ENCODE peak calls at places on chromosomes 1 and 21, in five cellular contexts. One of them, this sample, is unnamed. For H3K4me1, the result is how much of the 10 kb centered on the place peaks cover.

GRCh38 chr1:209651148-209651547 is 1.1 kb downstream of the LAMB3 start:
- DNase-seq in GM23248: peak
- DNase-seq in MM.1S: peak
- DNase-seq in IMR-90: peak
- DNase-seq in neural progenitor cell: no peak
- DNase-seq in this sample: no peak

GRCh38 chr1:205144046-205144720 is 22.4 kb upstream of the RBBP5 start:
- DNase-seq in GM23248: no peak
- DNase-seq in MM.1S: no peak
- DNase-seq in IMR-90: no peak
- DNase-seq in neural progenitor cell: no peak
- DNase-seq in this sample: no peak

GRCh38 chr1:192702212-192702993 is 66.5 kb downstream of the RGS13 start:
- DNase-seq in GM23248: peak
- DNase-seq in MM.1S: no peak
- DNase-seq in IMR-90: peak
- DNase-seq in neural progenitor cell: no peak
- DNase-seq in this sample: no peak

GRCh38 chr1:109792056-109792831 is 28.5 kb upstream of the EPS8L3 start:
- DNase-seq in GM23248: peak
- DNase-seq in MM.1S: no peak
- DNase-seq in IMR-90: peak
- DNase-seq in neural progenitor cell: peak
- DNase-seq in this sample: no peak

GRCh38 chr1:211352985-211353515 is 26.4 kb downstream of the TRAF5 start:
- DNase-seq in GM23248: peak
- DNase-seq in MM.1S: peak
- DNase-seq in IMR-90: no peak
- DNase-seq in neural progenitor cell: peak
- DNase-seq in this sample: peak

GRCh38 chr1:241998950-241999495 is at the start of gene MAP1LC3C:
- DNase-seq in GM23248: no peak
- DNase-seq in MM.1S: no peak
- DNase-seq in IMR-90: no peak
- DNase-seq in neural progenitor cell: peak
- DNase-seq in this sample: no peak

GRCh38 chr1:147613506-147613905 is 56.8 kb downstream of the ACP6 start:
- DNase-seq in GM23248: no peak
- DNase-seq in MM.1S: no peak
- DNase-seq in IMR-90: peak
- DNase-seq in neural progenitor cell: no peak
- DNase-seq in this sample: no peak

GRCh38 chr1:116825735-116826438 is 71.7 kb downstream of the CD2 start:
- DNase-seq in GM23248: no peak
- DNase-seq in MM.1S: no peak
- DNase-seq in IMR-90: no peak
- DNase-seq in neural progenitor cell: no peak
- DNase-seq in this sample: no peak

GRCh38 chr21:38958940-38959685 is 153.4 kb downstream of the ETS2 start:
- DNase-seq in GM23248: peak
- DNase-seq in MM.1S: no peak
- DNase-seq in IMR-90: peak
- DNase-seq in neural progenitor cell: no peak
- DNase-seq in this sample: peak

GRCh38 chr1:58290685-58291372 is 255.7 kb downstream of the OMA1 start:
- DNase-seq in GM23248: peak
- DNase-seq in MM.1S: peak
- DNase-seq in IMR-90: peak
- DNase-seq in neural progenitor cell: peak
- DNase-seq in this sample: peak

GRCh38 chr1:189149547-189150375 is 1327.9 kb downstream of the BRINP3 start:
- DNase-seq in GM23248: no peak
- DNase-seq in MM.1S: no peak
- DNase-seq in IMR-90: no peak
- DNase-seq in neural progenitor cell: peak
- DNase-seq in this sample: no peak

GRCh38 chr1:223771814-223772770 is 59.8 kb downstream of the CAPN2 start:
- DNase-seq in GM23248: peak
- DNase-seq in MM.1S: peak
- DNase-seq in IMR-90: peak
- DNase-seq in neural progenitor cell: peak
- DNase-seq in this sample: no peak

GRCh38 chr1:41712687-41713086 is 206.0 kb downstream of the HIVEP3 start:
- DNase-seq in GM23248: peak
- DNase-seq in MM.1S: no peak
- DNase-seq in IMR-90: no peak
- DNase-seq in neural progenitor cell: no peak
- DNase-seq in this sample: no peak

GRCh38 chr21:26804895-26805609 is 40.2 kb downstream of the ADAMTS1 start:
- DNase-seq in GM23248: peak
- DNase-seq in MM.1S: no peak
- DNase-seq in IMR-90: peak
- DNase-seq in neural progenitor cell: no peak
- DNase-seq in this sample: no peak

GRCh38 chr1:30058966-30059365 is 664.4 kb downstream of the MATN1 start:
- DNase-seq in GM23248: peak
- DNase-seq in MM.1S: no peak
- DNase-seq in IMR-90: peak
- DNase-seq in neural progenitor cell: no peak
- DNase-seq in this sample: no peak

GRCh38 chr21:43343992-43344886 is 82.7 kb downstream of the SIK1 start:
- DNase-seq in GM23248: no peak
- DNase-seq in MM.1S: no peak
- DNase-seq in IMR-90: no peak
- DNase-seq in neural progenitor cell: no peak
- DNase-seq in this sample: no peak

GRCh38 chr1:233281711-233282581 is 13.6 kb downstream of the PCNX2 start:
- DNase-seq in GM23248: peak
- DNase-seq in MM.1S: peak
- DNase-seq in IMR-90: peak
- DNase-seq in neural progenitor cell: no peak
- DNase-seq in this sample: peak

GRCh38 chr1:71413441-71414170 is 332.8 kb upstream of the ZRANB2 start:
- DNase-seq in GM23248: peak
- DNase-seq in MM.1S: no peak
- DNase-seq in IMR-90: no peak
- DNase-seq in neural progenitor cell: no peak
- DNase-seq in this sample: no peak

GRCh38 chr1:55305735-55306134 is 90.6 kb upstream of the USP24 start:
- DNase-seq in GM23248: peak
- DNase-seq in MM.1S: no peak
- DNase-seq in IMR-90: peak
- DNase-seq in neural progenitor cell: no peak
- DNase-seq in this sample: no peak

GRCh38 chr1:246297314-246298273 is 209.5 kb downstream of the SMYD3 start:
- DNase-seq in GM23248: peak
- DNase-seq in MM.1S: no peak
- DNase-seq in IMR-90: peak
- DNase-seq in neural progenitor cell: no peak
- DNase-seq in this sample: no peak
- H2AFZ ChIP-seq in GM23248: no peak
- H2AFZ ChIP-seq in MM.1S: no peak
- H2AFZ ChIP-seq in IMR-90: no peak
- H2AFZ ChIP-seq in neural progenitor cell: no peak
- H2AFZ ChIP-seq in this sample: no peak

DNA sequence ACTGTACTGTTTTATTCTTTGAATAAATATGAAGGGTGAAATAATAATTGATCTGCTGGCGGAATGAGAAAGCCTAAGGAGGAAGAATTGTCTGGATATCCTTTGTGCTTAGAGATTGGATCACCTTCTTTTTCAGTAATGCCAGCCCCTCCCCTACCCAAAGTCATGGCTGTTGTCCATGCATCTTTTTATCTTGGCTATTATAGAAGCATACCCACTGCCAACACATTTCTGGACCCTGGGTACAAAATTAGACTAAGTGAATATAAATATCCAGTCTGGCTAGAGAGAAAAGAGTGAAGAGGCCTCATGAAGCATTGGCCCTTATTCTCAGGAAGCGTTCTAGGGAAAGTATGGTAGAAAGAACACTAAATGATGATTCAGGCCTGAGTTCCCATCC is 28.1 kb downstream of the AK4 start:
- DNase-seq in GM23248: no peak
- DNase-seq in MM.1S: no peak
- DNase-seq in IMR-90: no peak
- DNase-seq in neural progenitor cell: no peak
- DNase-seq in this sample: no peak
- H3K4me1 ChIP-seq in GM23248: under half
- H3K4me1 ChIP-seq in MM.1S: under half
- H3K4me1 ChIP-seq in IMR-90: under half
- H3K4me1 ChIP-seq in neural progenitor cell: under half
- H3K4me1 ChIP-seq in this sample: under half

GRCh38 chr1:170076199-170076598 is 1.7 kb upstream of the KIFAP3 start:
- DNase-seq in GM23248: no peak
- DNase-seq in MM.1S: no peak
- DNase-seq in IMR-90: no peak
- DNase-seq in neural progenitor cell: no peak
- DNase-seq in this sample: no peak

GRCh38 chr1:170075186-170075585 is 691 bp upstream of the KIFAP3 start:
- DNase-seq in GM23248: no peak
- DNase-seq in MM.1S: no peak
- DNase-seq in IMR-90: no peak
- DNase-seq in neural progenitor cell: no peak
- DNase-seq in this sample: peak

GRCh38 chr1:170073893-170074249 is 624 bp downstream of the KIFAP3 start:
- DNase-seq in GM23248: no peak
- DNase-seq in MM.1S: no peak
- DNase-seq in IMR-90: no peak
- DNase-seq in neural progenitor cell: no peak
- DNase-seq in this sample: no peak

GRCh38 chr1:170071378-170071777 is 3.1 kb downstream of the KIFAP3 start:
- DNase-seq in GM23248: no peak
- DNase-seq in MM.1S: no peak
- DNase-seq in IMR-90: no peak
- DNase-seq in neural progenitor cell: no peak
- DNase-seq in this sample: no peak

GRCh38 chr1:170074250-170075157 is at the start of gene KIFAP3:
- DNase-seq in GM23248: peak
- DNase-seq in MM.1S: peak
- DNase-seq in IMR-90: peak
- DNase-seq in neural progenitor cell: peak
- DNase-seq in this sample: peak
- H3K27ac ChIP-seq in GM23248: peak
- H3K27ac ChIP-seq in MM.1S: peak
- H3K27ac ChIP-seq in IMR-90: peak
- H3K27ac ChIP-seq in neural progenitor cell: no peak
- H3K27ac ChIP-seq in this sample: peak

GRCh38 chr1:46114925-46115603 is 17.4 kb downstream of the PIK3R3 start:
- DNase-seq in GM23248: peak
- DNase-seq in MM.1S: peak
- DNase-seq in IMR-90: no peak
- DNase-seq in neural progenitor cell: no peak
- DNase-seq in this sample: no peak
- H2AFZ ChIP-seq in GM23248: peak
- H2AFZ ChIP-seq in MM.1S: peak
- H2AFZ ChIP-seq in IMR-90: no peak
- H2AFZ ChIP-seq in neural progenitor cell: no peak
- H2AFZ ChIP-seq in this sample: no peak

DNA sequence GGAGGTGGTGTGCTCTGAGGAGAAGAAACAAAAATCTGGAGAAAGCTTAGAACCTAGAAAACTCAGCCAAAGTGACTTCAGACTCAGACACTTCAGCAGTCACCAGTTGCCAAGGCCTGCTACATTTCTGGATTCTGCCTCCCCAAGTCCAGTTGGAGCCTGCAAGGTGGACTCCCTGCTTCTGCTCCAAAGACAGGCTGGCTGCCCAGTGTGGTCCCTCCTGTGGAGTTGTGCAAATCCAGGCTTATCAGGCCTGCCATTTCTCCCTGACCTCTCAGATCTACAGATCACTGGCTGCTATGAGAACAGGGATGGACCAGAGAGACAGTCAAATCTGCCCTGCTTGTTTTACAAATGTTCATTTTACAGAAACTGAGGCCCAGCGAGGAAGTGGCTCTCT is 9.9 kb downstream of the CACHD1 start:
- DNase-seq in GM23248: no peak
- DNase-seq in MM.1S: no peak
- DNase-seq in IMR-90: no peak
- DNase-seq in neural progenitor cell: no peak
- DNase-seq in this sample: no peak
- H3K4me1 ChIP-seq in GM23248: under half
- H3K4me1 ChIP-seq in MM.1S: under half
- H3K4me1 ChIP-seq in IMR-90: under half
- H3K4me1 ChIP-seq in neural progenitor cell: under half
- H3K4me1 ChIP-seq in this sample: under half